ENCODE peak calls at places on chromosomes 16 and 17, in six cellular contexts. One of them, this sample, is unnamed.

GRCh38 chr16:64092284-64092683 is 1029.6 kb downstream of the CDH11 start:
- DNase-seq in GM23248: peak
- DNase-seq in HCT116: no peak
- DNase-seq in SK-N-SH: no peak
- DNase-seq in MM.1S: no peak
- DNase-seq in PC-3: peak
- DNase-seq in this sample: no peak

GRCh38 chr17:48352630-48353029 is 77.4 kb downstream of the SKAP1 start:
- DNase-seq in GM23248: peak
- DNase-seq in HCT116: no peak
- DNase-seq in SK-N-SH: no peak
- DNase-seq in MM.1S: no peak
- DNase-seq in PC-3: peak
- DNase-seq in this sample: no peak

GRCh38 chr17:80509311-80509710 is 32.9 kb upstream of the NPTX1 start:
- DNase-seq in GM23248: no peak
- DNase-seq in HCT116: no peak
- DNase-seq in SK-N-SH: no peak
- DNase-seq in MM.1S: no peak
- DNase-seq in PC-3: no peak
- DNase-seq in this sample: no peak

GRCh38 chr16:68704232-68704867 is 32.7 kb upstream of the CDH1 start:
- DNase-seq in GM23248: peak
- DNase-seq in HCT116: peak
- DNase-seq in SK-N-SH: peak
- DNase-seq in MM.1S: peak
- DNase-seq in PC-3: peak
- DNase-seq in this sample: peak

GRCh38 chr17:3956558-3956957 is 7.7 kb downstream of the ATP2A3 start:
- DNase-seq in GM23248: no peak
- DNase-seq in HCT116: no peak
- DNase-seq in SK-N-SH: no peak
- DNase-seq in MM.1S: no peak
- DNase-seq in PC-3: no peak
- DNase-seq in this sample: no peak

GRCh38 chr16:8764486-8765250 is 32.8 kb downstream of the TMEM186 start:
- DNase-seq in GM23248: no peak
- DNase-seq in HCT116: no peak
- DNase-seq in SK-N-SH: no peak
- DNase-seq in MM.1S: no peak
- DNase-seq in PC-3: no peak
- DNase-seq in this sample: no peak

GRCh38 chr16:53756329-53756996 is 52.5 kb downstream of the FTO start:
- DNase-seq in GM23248: no peak
- DNase-seq in HCT116: no peak
- DNase-seq in SK-N-SH: no peak
- DNase-seq in MM.1S: no peak
- DNase-seq in PC-3: peak
- DNase-seq in this sample: peak

GRCh38 chr16:23987443-23987842 is 151.7 kb downstream of the PRKCB start:
- DNase-seq in GM23248: no peak
- DNase-seq in HCT116: no peak
- DNase-seq in SK-N-SH: no peak
- DNase-seq in MM.1S: no peak
- DNase-seq in PC-3: no peak
- DNase-seq in this sample: no peak

GRCh38 chr16:66382171-66382965 is 15.9 kb downstream of the CDH5 start:
- DNase-seq in GM23248: peak
- DNase-seq in HCT116: no peak
- DNase-seq in SK-N-SH: no peak
- DNase-seq in MM.1S: no peak
- DNase-seq in PC-3: peak
- DNase-seq in this sample: no peak

GRCh38 chr16:6193718-6194117 is 1096.1 kb upstream of the EEF2KMT start:
- DNase-seq in GM23248: peak
- DNase-seq in HCT116: no peak
- DNase-seq in SK-N-SH: no peak
- DNase-seq in MM.1S: peak
- DNase-seq in PC-3: peak
- DNase-seq in this sample: peak

GRCh38 chr16:72983728-72984350 is 64.1 kb downstream of the ZFHX3 start:
- DNase-seq in GM23248: no peak
- DNase-seq in HCT116: no peak
- DNase-seq in SK-N-SH: no peak
- DNase-seq in MM.1S: peak
- DNase-seq in PC-3: no peak
- DNase-seq in this sample: no peak

GRCh38 chr16:89324056-89325010 is 106.8 kb downstream of the ZNF778 start:
- DNase-seq in GM23248: peak
- DNase-seq in HCT116: no peak
- DNase-seq in SK-N-SH: no peak
- DNase-seq in MM.1S: no peak
- DNase-seq in PC-3: peak
- DNase-seq in this sample: no peak

GRCh38 chr16:20969386-20969785 is 68.8 kb downstream of the LYRM1 start:
- DNase-seq in GM23248: no peak
- DNase-seq in HCT116: no peak
- DNase-seq in SK-N-SH: no peak
- DNase-seq in MM.1S: no peak
- DNase-seq in PC-3: no peak
- DNase-seq in this sample: no peak

GRCh38 chr16:85151603-85152413 is 39.5 kb upstream of the CIBAR2 start:
- DNase-seq in GM23248: peak
- DNase-seq in HCT116: no peak
- DNase-seq in SK-N-SH: peak
- DNase-seq in MM.1S: no peak
- DNase-seq in PC-3: peak
- DNase-seq in this sample: no peak

GRCh38 chr17:81176656-81177055 is 10.6 kb upstream of the AATK start:
- DNase-seq in GM23248: peak
- DNase-seq in HCT116: no peak
- DNase-seq in SK-N-SH: no peak
- DNase-seq in MM.1S: no peak
- DNase-seq in PC-3: no peak
- DNase-seq in this sample: no peak

GRCh38 chr17:60457148-60457547 is 34.9 kb downstream of the CHCT1 start:
- DNase-seq in GM23248: no peak
- DNase-seq in HCT116: no peak
- DNase-seq in SK-N-SH: no peak
- DNase-seq in MM.1S: no peak
- DNase-seq in PC-3: no peak
- DNase-seq in this sample: no peak

GRCh38 chr16:86134802-86135461 is 236.0 kb downstream of the IRF8 start:
- DNase-seq in GM23248: peak
- DNase-seq in HCT116: no peak
- DNase-seq in SK-N-SH: no peak
- DNase-seq in MM.1S: no peak
- DNase-seq in PC-3: no peak
- DNase-seq in this sample: no peak

GRCh38 chr16:80197790-80198201 is 343.0 kb upstream of the DYNLRB2 start:
- DNase-seq in GM23248: peak
- DNase-seq in HCT116: no peak
- DNase-seq in SK-N-SH: no peak
- DNase-seq in MM.1S: no peak
- DNase-seq in PC-3: peak
- DNase-seq in this sample: no peak

GRCh38 chr17:33241390-33241789 is 51.7 kb downstream of the ASIC2 start:
- DNase-seq in GM23248: peak
- DNase-seq in HCT116: no peak
- DNase-seq in SK-N-SH: peak
- DNase-seq in MM.1S: no peak
- DNase-seq in PC-3: no peak
- DNase-seq in this sample: no peak

GRCh38 chr16:74922150-74923138 is 62.5 kb downstream of the WDR59 start:
- DNase-seq in GM23248: no peak
- DNase-seq in HCT116: no peak
- DNase-seq in SK-N-SH: no peak
- DNase-seq in MM.1S: no peak
- DNase-seq in PC-3: no peak
- DNase-seq in this sample: no peak

GRCh38 chr16:85370881-85371651 is 242.1 kb upstream of the GSE1 start:
- DNase-seq in GM23248: peak
- DNase-seq in HCT116: no peak
- DNase-seq in SK-N-SH: peak
- DNase-seq in MM.1S: no peak
- DNase-seq in PC-3: no peak
- DNase-seq in this sample: no peak

GRCh38 chr16:65621640-65622039 is 499.8 kb upstream of the CDH11 start:
- DNase-seq in GM23248: no peak
- DNase-seq in HCT116: no peak
- DNase-seq in SK-N-SH: no peak
- DNase-seq in MM.1S: no peak
- DNase-seq in PC-3: peak
- DNase-seq in this sample: no peak

GRCh38 chr16:10616744-10617640 is 36.6 kb upstream of the EMP2 start:
- DNase-seq in GM23248: peak
- DNase-seq in HCT116: peak
- DNase-seq in SK-N-SH: peak
- DNase-seq in MM.1S: no peak
- DNase-seq in PC-3: peak
- DNase-seq in this sample: peak
- TF ChIP-seq EZH2phosphoT487 in GM23248: no peak
- TF ChIP-seq EZH2phosphoT487 in HCT116: no peak
- TF ChIP-seq EZH2phosphoT487 in SK-N-SH: no peak
- TF ChIP-seq EZH2phosphoT487 in MM.1S: no peak
- TF ChIP-seq EZH2phosphoT487 in PC-3: no peak
- TF ChIP-seq EZH2phosphoT487 in this sample: no peak

DNA sequence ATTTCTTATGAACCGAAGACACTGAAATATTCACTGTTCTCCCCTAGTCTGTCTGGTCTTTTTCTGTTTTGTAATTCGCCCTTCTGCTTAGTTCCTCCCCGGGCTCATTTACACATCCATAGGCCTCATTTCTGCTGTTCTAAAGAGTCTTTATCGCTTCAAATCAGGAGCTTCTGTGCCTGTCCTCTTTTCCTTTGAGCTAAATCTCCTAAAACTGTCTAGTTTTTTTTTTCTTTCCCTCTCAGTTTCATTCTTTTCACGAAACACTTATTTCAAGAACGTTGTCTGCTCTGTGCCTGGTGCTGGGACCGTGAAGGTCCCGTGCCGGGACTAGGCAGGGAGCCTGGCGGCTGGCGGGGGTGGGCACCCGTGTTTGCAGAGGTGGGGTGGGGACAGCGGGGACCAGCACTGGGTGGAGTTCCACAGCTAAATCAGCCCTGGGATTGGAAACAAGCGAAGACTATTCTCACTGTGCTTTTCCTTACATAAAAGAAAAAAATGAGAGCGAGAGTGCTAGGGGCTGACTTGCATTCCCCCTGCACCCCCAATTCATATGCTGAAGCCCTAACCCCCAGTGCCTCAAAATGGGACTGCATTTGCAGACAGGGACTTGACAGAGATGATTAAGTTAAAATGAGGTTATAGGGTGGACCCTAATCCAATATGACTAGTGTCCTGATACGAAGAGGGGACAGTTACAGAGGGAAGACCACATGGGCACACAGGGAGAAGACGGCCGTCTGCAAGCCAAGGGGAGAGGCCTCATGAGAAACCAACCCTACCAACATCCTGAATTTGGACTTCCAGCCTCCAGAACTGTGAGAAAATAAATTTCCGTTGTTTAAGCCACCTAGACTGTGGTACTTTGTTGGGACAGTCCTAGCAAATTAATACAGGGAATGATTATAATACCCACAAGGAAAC is 1.4 kb upstream of the TMEM220 start:
- DNase-seq in GM23248: peak
- DNase-seq in HCT116: no peak
- DNase-seq in SK-N-SH: no peak
- DNase-seq in MM.1S: no peak
- DNase-seq in PC-3: no peak
- DNase-seq in this sample: no peak
- H3K9ac ChIP-seq in GM23248: peak
- H3K9ac ChIP-seq in HCT116: no peak
- H3K9ac ChIP-seq in SK-N-SH: no peak
- H3K9ac ChIP-seq in MM.1S: no peak
- H3K9ac ChIP-seq in PC-3: peak
- H3K9ac ChIP-seq in this sample: no peak

DNA sequence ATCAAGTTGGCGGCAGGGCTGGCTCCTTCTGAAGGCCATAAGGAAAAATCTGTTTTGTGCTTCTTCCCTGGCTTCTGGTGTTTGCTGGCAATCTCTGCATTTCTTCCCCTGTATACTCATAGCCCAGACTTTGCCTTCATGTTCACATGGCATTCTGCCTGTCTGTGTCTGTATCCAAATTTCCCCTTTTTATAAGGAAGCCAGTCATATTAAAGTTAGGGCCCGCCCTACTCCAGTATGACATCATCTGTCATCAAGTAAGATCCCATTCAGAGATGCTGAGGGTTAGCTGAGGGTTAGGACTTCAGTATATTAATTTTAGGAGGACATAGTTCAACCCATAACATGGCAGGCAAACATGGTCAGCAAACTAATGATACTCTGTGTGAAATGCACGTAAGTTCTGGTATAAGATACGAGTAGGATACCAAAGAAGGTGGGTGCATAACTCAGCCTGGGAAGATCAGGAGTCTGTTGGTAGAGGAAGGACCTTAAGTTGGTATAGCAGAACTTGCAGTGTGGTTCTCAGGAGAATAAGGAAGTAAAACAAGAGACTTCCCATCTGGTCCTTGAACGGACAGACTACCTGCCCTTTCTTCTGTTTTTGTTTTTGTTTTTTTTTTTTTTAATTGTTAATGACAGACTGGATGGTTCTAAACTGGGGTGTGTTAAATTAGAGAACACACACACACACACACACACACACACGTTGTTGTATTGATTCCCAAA is 13.9 kb downstream of the MAP2K6 start:
- DNase-seq in GM23248: no peak
- DNase-seq in HCT116: no peak
- DNase-seq in SK-N-SH: no peak
- DNase-seq in MM.1S: no peak
- DNase-seq in PC-3: no peak
- DNase-seq in this sample: no peak
- TF ChIP-seq EZH2phosphoT487 in GM23248: no peak
- TF ChIP-seq EZH2phosphoT487 in HCT116: no peak
- TF ChIP-seq EZH2phosphoT487 in SK-N-SH: no peak
- TF ChIP-seq EZH2phosphoT487 in MM.1S: no peak
- TF ChIP-seq EZH2phosphoT487 in PC-3: no peak
- TF ChIP-seq EZH2phosphoT487 in this sample: no peak

GRCh38 chr16:77468831-77469230 is 34.0 kb upstream of the ADAMTS18 start:
- DNase-seq in GM23248: no peak
- DNase-seq in HCT116: no peak
- DNase-seq in SK-N-SH: no peak
- DNase-seq in MM.1S: no peak
- DNase-seq in PC-3: no peak
- DNase-seq in this sample: peak

GRCh38 chr16:77459534-77460412 is 24.9 kb upstream of the ADAMTS18 start:
- DNase-seq in GM23248: no peak
- DNase-seq in HCT116: no peak
- DNase-seq in SK-N-SH: no peak
- DNase-seq in MM.1S: no peak
- DNase-seq in PC-3: no peak
- DNase-seq in this sample: no peak

GRCh38 chr16:77467929-77468328 is 33.1 kb upstream of the ADAMTS18 start:
- DNase-seq in GM23248: no peak
- DNase-seq in HCT116: no peak
- DNase-seq in SK-N-SH: no peak
- DNase-seq in MM.1S: no peak
- DNase-seq in PC-3: no peak
- DNase-seq in this sample: no peak

GRCh38 chr16:77457046-77457445 is 22.2 kb upstream of the ADAMTS18 start:
- DNase-seq in GM23248: no peak
- DNase-seq in HCT116: no peak
- DNase-seq in SK-N-SH: no peak
- DNase-seq in MM.1S: no peak
- DNase-seq in PC-3: no peak
- DNase-seq in this sample: no peak

GRCh38 chr16:77462894-77463293 is 28.1 kb upstream of the ADAMTS18 start:
- DNase-seq in GM23248: no peak
- DNase-seq in HCT116: no peak
- DNase-seq in SK-N-SH: no peak
- DNase-seq in MM.1S: no peak
- DNase-seq in PC-3: no peak
- DNase-seq in this sample: no peak
- H3K9ac ChIP-seq in GM23248: no peak
- H3K9ac ChIP-seq in HCT116: no peak
- H3K9ac ChIP-seq in SK-N-SH: no peak
- H3K9ac ChIP-seq in MM.1S: no peak
- H3K9ac ChIP-seq in PC-3: no peak
- H3K9ac ChIP-seq in this sample: no peak